ENCODE peak calls at places on chromosome 9, in six cellular contexts. P is MM.1S, I is lung, T is left ventricle myocardium inferior, L is WERI-Rb-1, C is Peyer's patch. V is an unnamed sample.
A peak's percentile ranks its signal among the peaks of the same experiment; 100 is the strongest.

GRCh38 chr9:75891277-75892167 is 1.0 kb downstream of the PCSK5 start:
- DNase-seq in T (peak; percentile 25), I (peak; percentile 34), L (peak; percentile 17), C (peak; percentile 67), P (peak; percentile 46), V (no peak)

GRCh38 chr9:137058651-137059234 is 4.9 kb upstream of the ENTPD2 start:
- DNase-seq in C (no peak), T (no peak), I (no peak), L (peak; percentile 65), P (no peak), V (no peak)

GRCh38 chr9:21252727-21253547 is 13.1 kb upstream of the IFNA14 start:
- DNase-seq in C (no peak), T (peak; percentile 24), L (no peak), P (peak; percentile 25), I (peak; percentile 33), V (peak; percentile 40)

GRCh38 chr9:4830699-4831098 is 38.0 kb downstream of the RCL1 start:
- DNase-seq in C (no peak), L (no peak), P (no peak), I (no peak), T (no peak), V (no peak)

GRCh38 chr9:7965091-7965490 is 165.5 kb upstream of the DMAC1 start:
- DNase-seq in P (no peak), T (no peak), C (no peak), L (no peak), I (no peak), V (no peak)

GRCh38 chr9:27194401-27195091 is 85.5 kb downstream of the TEK start:
- DNase-seq in T (no peak), L (no peak), P (no peak), C (no peak), I (no peak), V (peak; percentile 76)

GRCh38 chr9:29669613-29670012 is 2096.3 kb upstream of the C9orf72 start:
- DNase-seq in L (no peak), I (no peak), T (no peak), C (no peak), P (no peak), V (no peak)

GRCh38 chr9:89923961-89924504 is 319.2 kb downstream of the GADD45G start:
- DNase-seq in P (no peak), L (no peak), T (no peak), C (no peak), I (no peak), V (peak; percentile 11)

GRCh38 chr9:109469646-109470358 is 28.3 kb downstream of the PTPN3 start:
- DNase-seq in C (peak; percentile 74), T (peak; percentile 60), P (peak; percentile 74), L (peak; percentile 81), I (peak; percentile 68), V (peak; percentile 89)

GRCh38 chr9:128358861-128359260 is 12.3 kb upstream of the URM1 start:
- DNase-seq in I (no peak), L (no peak), P (no peak), T (no peak), C (no peak), V (no peak)

GRCh38 chr9:75198436-75198835 is 110.1 kb downstream of the OSTF1 start:
- DNase-seq in L (no peak), T (no peak), I (no peak), C (no peak), P (no peak), V (no peak)

GRCh38 chr9:84278131-84278530 is 62.4 kb downstream of the SLC28A3 start:
- DNase-seq in C (no peak), P (no peak), T (no peak), L (no peak), I (no peak), V (peak; percentile 44)

GRCh38 chr9:106846847-106847246 is 16.1 kb upstream of the ZNF462 start:
- DNase-seq in I (no peak), L (no peak), P (no peak), C (no peak), T (no peak), V (peak; percentile 91)

GRCh38 chr9:125525846-125526619 is 181.0 kb downstream of the MAPKAP1 start:
- DNase-seq in T (peak; percentile 70), I (no peak), L (no peak), C (no peak), P (no peak), V (no peak)

GRCh38 chr9:126669108-126669507 is 55.4 kb downstream of the LMX1B start:
- DNase-seq in L (no peak), I (no peak), C (no peak), P (no peak), T (no peak), V (no peak)

GRCh38 chr9:71592400-71592799 is 175.9 kb downstream of the CEMIP2 start:
- DNase-seq in L (no peak), I (no peak), C (no peak), P (no peak), T (no peak), V (peak; percentile 50)

GRCh38 chr9:6877671-6878161 is 119.9 kb downstream of the KDM4C start:
- DNase-seq in I (no peak), L (no peak), P (no peak), C (no peak), T (no peak), V (peak; percentile 63)

GRCh38 chr9:19812194-19812593 is 23.4 kb upstream of the SLC24A2 start:
- DNase-seq in L (no peak), T (no peak), C (no peak), I (no peak), P (no peak), V (no peak)

GRCh38 chr9:107486674-107487520 is 2.7 kb downstream of the KLF4 start:
- DNase-seq in I (peak; percentile 29), C (peak; percentile 52), L (no peak), P (no peak), T (peak; percentile 28), V (no peak)

GRCh38 chr9:14499976-14500375 is 186.0 kb upstream of the NFIB start:
- DNase-seq in T (no peak), C (no peak), I (no peak), L (no peak), P (no peak), V (no peak)

GRCh38 chr9:131657456-131657855 is 82.4 kb downstream of the RAPGEF1 start:
- DNase-seq in P (no peak), L (no peak), T (no peak), I (no peak), C (no peak), V (peak; percentile 67)

GRCh38 chr9:131008563-131008908 is 438 bp upstream of the LAMC3 start:
- DNase-seq in C (no peak), T (no peak), P (no peak), L (no peak), I (no peak), V (no peak)

GRCh38 chr9:138045541-138046490 is 168.2 kb downstream of the CACNA1B start:
- DNase-seq in C (no peak), T (no peak), I (no peak), L (no peak), P (no peak), V (no peak)

GRCh38 chr9:84600739-84601138 is 68.8 kb upstream of the NTRK2 start:
- DNase-seq in I (peak; percentile 42), P (peak; percentile 66), L (no peak), T (no peak), C (no peak), V (peak; percentile 30)

GRCh38 chr9:137077010-137077747 is at the start of gene UAP1L1:
- DNase-seq in L (peak; percentile 89), P (peak; percentile 68), C (peak; percentile 74), I (peak; percentile 81), T (peak; percentile 85), V (no peak)

GRCh38 chr9:130379649-130379970 is 65.2 kb upstream of the ASS1 start:
- DNase-seq in C (no peak), I (no peak), P (no peak), T (no peak), L (no peak), V (no peak)

GRCh38 chr9:13088734-13089427 is 190.6 kb downstream of the MPDZ start:
- DNase-seq in I (peak; percentile 30), T (no peak), P (no peak), C (no peak), L (peak; percentile 44), V (peak; percentile 52)

GRCh38 chr9:91948061-91948422 is 2.0 kb downstream of the ROR2 start:
- DNase-seq in I (no peak), C (no peak), T (no peak), P (no peak), L (peak; percentile 50), V (no peak)

GRCh38 chr9:91946825-91947224 is 3.2 kb downstream of the ROR2 start:
- DNase-seq in C (no peak), L (no peak), P (no peak), I (no peak), T (no peak), V (no peak)

GRCh38 chr9:91948423-91949292 is 1.4 kb downstream of the ROR2 start:
- DNase-seq in P (peak; percentile 77), I (peak; percentile 35), C (peak; percentile 60), L (peak; percentile 75), T (peak; percentile 25), V (peak; percentile 44)

GRCh38 chr9:91949946-91950664 is at the start of gene ROR2:
- DNase-seq in P (peak; percentile 87), I (peak; percentile 36), T (peak; percentile 67), C (peak; percentile 76), L (peak; percentile 83), V (peak; percentile 9)

GRCh38 chr9:91949293-91949945 is 609 bp downstream of the ROR2 start:
- DNase-seq in C (no peak), T (no peak), I (no peak), P (peak; percentile 38), L (peak; percentile 23), V (no peak)
- H3K27me3 ChIP-seq in C (peaks cover 24% of the 10 kb centered on the region), T (peaks cover 92% of the 10 kb centered on the region), I (peaks cover 21% of the 10 kb centered on the region), P (no peaks in the 10 kb centered on the region), L (no peaks in the 10 kb centered on the region), V (peaks cover 8% of the 10 kb centered on the region)

GRCh38 chr9:124011460-124012301 is at the start of gene LHX2:
- DNase-seq in P (peak; percentile 80), L (no peak), I (no peak), T (peak; percentile 73), C (no peak), V (peak; percentile 21)
- TF ChIP-seq CTCF in P (peak; percentile 16), L (no peak), I (no peak), T (no peak), C (no peak), V (no peak)

DNA sequence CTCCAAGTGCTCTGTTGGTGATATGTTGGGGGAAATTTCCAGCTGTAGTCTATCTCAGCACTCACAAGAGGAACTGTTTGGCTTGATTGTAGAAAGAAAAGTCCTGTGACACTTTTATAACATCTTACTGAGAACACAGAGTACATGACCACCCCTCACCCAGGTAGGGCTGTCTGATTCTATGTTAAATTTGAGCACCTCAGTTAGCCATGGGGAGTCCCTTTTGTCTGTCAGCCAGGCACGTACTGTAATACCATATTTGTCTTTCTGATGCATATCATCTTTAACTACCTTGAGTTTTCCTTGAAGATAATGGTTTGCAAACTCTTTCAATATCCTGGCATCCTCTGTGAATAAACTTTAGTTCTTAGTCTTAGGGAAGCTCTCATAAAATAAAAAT is 164.5 kb downstream of the IZUMO3 start:
- DNase-seq in P (no peak), I (no peak), C (no peak), T (no peak), L (no peak), V (no peak)
- H3K4me3 ChIP-seq in P (no peak overlapping the region), I (no peak overlapping the region), C (no peak overlapping the region), T (no peak overlapping the region), L (no peak overlapping the region), V (no peak overlapping the region)

DNA sequence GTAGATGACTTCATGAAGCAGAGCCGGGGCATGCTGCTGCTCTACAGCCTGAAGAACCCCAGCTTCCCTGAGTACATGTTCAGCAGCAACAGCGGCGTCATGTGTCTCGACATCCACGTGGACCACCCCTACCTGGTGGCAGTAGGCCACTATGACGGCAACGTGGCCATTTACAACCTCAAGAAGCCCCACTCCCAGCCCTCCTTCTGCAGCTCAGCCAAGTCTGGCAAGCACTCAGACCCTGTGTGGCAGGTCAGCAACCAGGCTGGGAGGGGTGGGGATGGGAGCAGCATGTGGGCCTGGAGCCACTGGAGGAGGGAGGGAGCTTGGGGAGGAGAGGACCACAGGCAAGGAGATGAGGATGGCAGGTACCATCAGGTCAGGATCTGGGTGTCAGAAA is 16.2 kb downstream of the ENHO start:
- DNase-seq in L (no peak), T (no peak), I (no peak), C (no peak), P (no peak), V (no peak)
- H3K27me3 ChIP-seq in L (peaks cover 15% of the 10 kb centered on the region), T (no peaks in the 10 kb centered on the region), I (no peaks in the 10 kb centered on the region), C (no peaks in the 10 kb centered on the region), P (peaks cover 14% of the 10 kb centered on the region), V (peaks cover 9% of the 10 kb centered on the region)

V was measured in bronchial epithelial cell.